ENCODE peak calls at places on chromosomes 7 and 10, in eight cellular contexts. One of them, this sample, is unnamed.

GRCh38 chr10:35487336-35488034 is 117.7 kb upstream of the GJD4 start:
- DNase-seq in CD8-positive, alpha-beta T cell: no peak
- DNase-seq in left ventricle myocardium inferior: no peak
- DNase-seq in hepatocyte: no peak
- DNase-seq in spleen: no peak
- DNase-seq in tibial artery: no peak
- DNase-seq in iPS DF 6.9: no peak
- DNase-seq in colonic mucosa: no peak
- DNase-seq in this sample: no peak

GRCh38 chr7:117017017-117017451 is 63.7 kb downstream of the ST7 start:
- DNase-seq in CD8-positive, alpha-beta T cell: no peak
- DNase-seq in left ventricle myocardium inferior: no peak
- DNase-seq in hepatocyte: no peak
- DNase-seq in spleen: no peak
- DNase-seq in tibial artery: no peak
- DNase-seq in iPS DF 6.9: no peak
- DNase-seq in colonic mucosa: no peak
- DNase-seq in this sample: no peak

GRCh38 chr10:132941640-132942051 is 724 bp downstream of the CFAP46 start:
- DNase-seq in CD8-positive, alpha-beta T cell: no peak
- DNase-seq in left ventricle myocardium inferior: no peak
- DNase-seq in hepatocyte: peak; percentile 30
- DNase-seq in spleen: peak; percentile 74
- DNase-seq in tibial artery: no peak
- DNase-seq in iPS DF 6.9: no peak
- DNase-seq in colonic mucosa: no peak
- DNase-seq in this sample: no peak

GRCh38 chr10:104299031-104299904 is 30.3 kb downstream of the GSTO2 start:
- DNase-seq in CD8-positive, alpha-beta T cell: no peak
- DNase-seq in left ventricle myocardium inferior: no peak
- DNase-seq in hepatocyte: no peak
- DNase-seq in spleen: no peak
- DNase-seq in tibial artery: no peak
- DNase-seq in iPS DF 6.9: no peak
- DNase-seq in colonic mucosa: no peak
- DNase-seq in this sample: peak; percentile 67

GRCh38 chr7:33667261-33667660 is 238.1 kb upstream of the BMPER start:
- DNase-seq in CD8-positive, alpha-beta T cell: no peak
- DNase-seq in left ventricle myocardium inferior: no peak
- DNase-seq in hepatocyte: no peak
- DNase-seq in spleen: no peak
- DNase-seq in tibial artery: no peak
- DNase-seq in iPS DF 6.9: no peak
- DNase-seq in colonic mucosa: no peak
- DNase-seq in this sample: no peak

GRCh38 chr7:40890088-40890692 is 755.4 kb downstream of the SUGCT start:
- DNase-seq in CD8-positive, alpha-beta T cell: no peak
- DNase-seq in left ventricle myocardium inferior: no peak
- DNase-seq in hepatocyte: no peak
- DNase-seq in spleen: no peak
- DNase-seq in tibial artery: no peak
- DNase-seq in iPS DF 6.9: no peak
- DNase-seq in colonic mucosa: no peak
- DNase-seq in this sample: no peak

GRCh38 chr7:11620822-11621395 is 211.1 kb downstream of the THSD7A start:
- DNase-seq in CD8-positive, alpha-beta T cell: no peak
- DNase-seq in left ventricle myocardium inferior: no peak
- DNase-seq in hepatocyte: no peak
- DNase-seq in spleen: no peak
- DNase-seq in tibial artery: no peak
- DNase-seq in iPS DF 6.9: no peak
- DNase-seq in colonic mucosa: no peak
- DNase-seq in this sample: no peak

GRCh38 chr10:18542832-18543231 is 108.6 kb downstream of the NSUN6 start:
- DNase-seq in CD8-positive, alpha-beta T cell: no peak
- DNase-seq in left ventricle myocardium inferior: no peak
- DNase-seq in hepatocyte: no peak
- DNase-seq in spleen: no peak
- DNase-seq in tibial artery: no peak
- DNase-seq in iPS DF 6.9: no peak
- DNase-seq in colonic mucosa: no peak
- DNase-seq in this sample: no peak

GRCh38 chr7:2086229-2086628 is 146.5 kb downstream of the MAD1L1 start:
- DNase-seq in CD8-positive, alpha-beta T cell: no peak
- DNase-seq in left ventricle myocardium inferior: peak; percentile 53
- DNase-seq in hepatocyte: no peak
- DNase-seq in spleen: no peak
- DNase-seq in tibial artery: no peak
- DNase-seq in iPS DF 6.9: no peak
- DNase-seq in colonic mucosa: no peak
- DNase-seq in this sample: no peak

GRCh38 chr7:4188646-4189045 is 493.4 kb upstream of the FOXK1 start:
- DNase-seq in CD8-positive, alpha-beta T cell: no peak
- DNase-seq in left ventricle myocardium inferior: no peak
- DNase-seq in hepatocyte: no peak
- DNase-seq in spleen: no peak
- DNase-seq in tibial artery: no peak
- DNase-seq in iPS DF 6.9: no peak
- DNase-seq in colonic mucosa: no peak
- DNase-seq in this sample: no peak

GRCh38 chr10:61029411-61029810 is 85.4 kb upstream of the RHOBTB1 start:
- DNase-seq in CD8-positive, alpha-beta T cell: no peak
- DNase-seq in left ventricle myocardium inferior: no peak
- DNase-seq in hepatocyte: no peak
- DNase-seq in spleen: no peak
- DNase-seq in tibial artery: no peak
- DNase-seq in iPS DF 6.9: no peak
- DNase-seq in colonic mucosa: no peak
- DNase-seq in this sample: no peak

GRCh38 chr10:3652886-3653285 is 132.1 kb downstream of the KLF6 start:
- DNase-seq in CD8-positive, alpha-beta T cell: no peak
- DNase-seq in left ventricle myocardium inferior: no peak
- DNase-seq in hepatocyte: no peak
- DNase-seq in spleen: no peak
- DNase-seq in tibial artery: no peak
- DNase-seq in iPS DF 6.9: no peak
- DNase-seq in colonic mucosa: no peak
- DNase-seq in this sample: no peak

GRCh38 chr10:128540806-128541739 is 414.9 kb upstream of the MKI67 start:
- DNase-seq in CD8-positive, alpha-beta T cell: no peak
- DNase-seq in left ventricle myocardium inferior: peak; percentile 23
- DNase-seq in hepatocyte: peak; percentile 61
- DNase-seq in spleen: no peak
- DNase-seq in tibial artery: no peak
- DNase-seq in iPS DF 6.9: peak; percentile 66
- DNase-seq in colonic mucosa: peak; percentile 65
- DNase-seq in this sample: no peak

GRCh38 chr7:111126987-111127386 is 36.1 kb downstream of the LRRN3 start:
- DNase-seq in CD8-positive, alpha-beta T cell: no peak
- DNase-seq in left ventricle myocardium inferior: no peak
- DNase-seq in hepatocyte: peak; percentile 24
- DNase-seq in spleen: no peak
- DNase-seq in tibial artery: no peak
- DNase-seq in iPS DF 6.9: no peak
- DNase-seq in colonic mucosa: no peak
- DNase-seq in this sample: peak; percentile 13

GRCh38 chr7:157515342-157516041 is 178.7 kb downstream of the DNAJB6 start:
- DNase-seq in CD8-positive, alpha-beta T cell: peak; percentile 3
- DNase-seq in left ventricle myocardium inferior: no peak
- DNase-seq in hepatocyte: no peak
- DNase-seq in spleen: peak; percentile 68
- DNase-seq in tibial artery: no peak
- DNase-seq in iPS DF 6.9: no peak
- DNase-seq in colonic mucosa: no peak
- DNase-seq in this sample: no peak

GRCh38 chr10:71975087-71975890 is 11.1 kb downstream of the CHST3 start:
- DNase-seq in CD8-positive, alpha-beta T cell: no peak
- DNase-seq in left ventricle myocardium inferior: peak; percentile 69
- DNase-seq in hepatocyte: no peak
- DNase-seq in spleen: peak; percentile 83
- DNase-seq in tibial artery: peak; percentile 62
- DNase-seq in iPS DF 6.9: no peak
- DNase-seq in colonic mucosa: peak; percentile 66
- DNase-seq in this sample: peak; percentile 90

GRCh38 chr10:68043030-68043429 is 32.1 kb downstream of the HERC4 start:
- DNase-seq in CD8-positive, alpha-beta T cell: no peak
- DNase-seq in left ventricle myocardium inferior: no peak
- DNase-seq in hepatocyte: no peak
- DNase-seq in spleen: no peak
- DNase-seq in tibial artery: no peak
- DNase-seq in iPS DF 6.9: no peak
- DNase-seq in colonic mucosa: no peak
- DNase-seq in this sample: no peak

GRCh38 chr10:124180947-124181549 is 87.7 kb upstream of the CHST15 start:
- DNase-seq in CD8-positive, alpha-beta T cell: no peak
- DNase-seq in left ventricle myocardium inferior: no peak
- DNase-seq in hepatocyte: no peak
- DNase-seq in spleen: no peak
- DNase-seq in tibial artery: no peak
- DNase-seq in iPS DF 6.9: no peak
- DNase-seq in colonic mucosa: no peak
- DNase-seq in this sample: no peak

GRCh38 chr10:46296629-46297275 is 10.0 kb downstream of the ANTXRL start:
- DNase-seq in CD8-positive, alpha-beta T cell: no peak
- DNase-seq in left ventricle myocardium inferior: no peak
- DNase-seq in hepatocyte: no peak
- DNase-seq in spleen: peak; percentile 78
- DNase-seq in tibial artery: no peak
- DNase-seq in iPS DF 6.9: no peak
- DNase-seq in colonic mucosa: no peak
- DNase-seq in this sample: no peak

GRCh38 chr10:29559996-29560395 is 74.8 kb downstream of the SVIL start:
- DNase-seq in CD8-positive, alpha-beta T cell: no peak
- DNase-seq in left ventricle myocardium inferior: no peak
- DNase-seq in hepatocyte: no peak
- DNase-seq in spleen: no peak
- DNase-seq in tibial artery: no peak
- DNase-seq in iPS DF 6.9: no peak
- DNase-seq in colonic mucosa: no peak
- DNase-seq in this sample: no peak

GRCh38 chr10:44238212-44238611 is 146.7 kb downstream of the CXCL12 start:
- DNase-seq in CD8-positive, alpha-beta T cell: no peak
- DNase-seq in left ventricle myocardium inferior: no peak
- DNase-seq in hepatocyte: no peak
- DNase-seq in spleen: no peak
- DNase-seq in tibial artery: no peak
- DNase-seq in iPS DF 6.9: no peak
- DNase-seq in colonic mucosa: no peak
- DNase-seq in this sample: no peak

GRCh38 chr7:137987011-137987334 is 14.9 kb downstream of the CREB3L2 start:
- DNase-seq in CD8-positive, alpha-beta T cell: no peak
- DNase-seq in left ventricle myocardium inferior: no peak
- DNase-seq in hepatocyte: no peak
- DNase-seq in spleen: no peak
- DNase-seq in tibial artery: no peak
- DNase-seq in iPS DF 6.9: no peak
- DNase-seq in colonic mucosa: no peak
- DNase-seq in this sample: no peak
- H3K4me3 ChIP-seq in CD8-positive, alpha-beta T cell: no peak overlapping the region
- H3K4me3 ChIP-seq in left ventricle myocardium inferior: no peak overlapping the region
- H3K4me3 ChIP-seq in hepatocyte: no peak overlapping the region
- H3K4me3 ChIP-seq in spleen: no peak overlapping the region
- H3K4me3 ChIP-seq in tibial artery: peak overlapping the region; percentile 10
- H3K4me3 ChIP-seq in iPS DF 6.9: no peak overlapping the region
- H3K4me3 ChIP-seq in colonic mucosa: no peak overlapping the region
- H3K4me3 ChIP-seq in this sample: no peak overlapping the region

GRCh38 chr10:31366703-31367102 is 47.7 kb downstream of the ZEB1 start:
- DNase-seq in CD8-positive, alpha-beta T cell: no peak
- DNase-seq in left ventricle myocardium inferior: no peak
- DNase-seq in hepatocyte: no peak
- DNase-seq in spleen: no peak
- DNase-seq in tibial artery: no peak
- DNase-seq in iPS DF 6.9: no peak
- DNase-seq in colonic mucosa: no peak
- DNase-seq in this sample: no peak
- H3K27ac ChIP-seq in CD8-positive, alpha-beta T cell: no peak overlapping the region
- H3K27ac ChIP-seq in left ventricle myocardium inferior: no peak overlapping the region
- H3K27ac ChIP-seq in hepatocyte: no peak overlapping the region
- H3K27ac ChIP-seq in spleen: no peak overlapping the region
- H3K27ac ChIP-seq in tibial artery: no peak overlapping the region
- H3K27ac ChIP-seq in iPS DF 6.9: no peak overlapping the region
- H3K27ac ChIP-seq in colonic mucosa: no peak overlapping the region
- H3K27ac ChIP-seq in this sample: no peak overlapping the region

DNA sequence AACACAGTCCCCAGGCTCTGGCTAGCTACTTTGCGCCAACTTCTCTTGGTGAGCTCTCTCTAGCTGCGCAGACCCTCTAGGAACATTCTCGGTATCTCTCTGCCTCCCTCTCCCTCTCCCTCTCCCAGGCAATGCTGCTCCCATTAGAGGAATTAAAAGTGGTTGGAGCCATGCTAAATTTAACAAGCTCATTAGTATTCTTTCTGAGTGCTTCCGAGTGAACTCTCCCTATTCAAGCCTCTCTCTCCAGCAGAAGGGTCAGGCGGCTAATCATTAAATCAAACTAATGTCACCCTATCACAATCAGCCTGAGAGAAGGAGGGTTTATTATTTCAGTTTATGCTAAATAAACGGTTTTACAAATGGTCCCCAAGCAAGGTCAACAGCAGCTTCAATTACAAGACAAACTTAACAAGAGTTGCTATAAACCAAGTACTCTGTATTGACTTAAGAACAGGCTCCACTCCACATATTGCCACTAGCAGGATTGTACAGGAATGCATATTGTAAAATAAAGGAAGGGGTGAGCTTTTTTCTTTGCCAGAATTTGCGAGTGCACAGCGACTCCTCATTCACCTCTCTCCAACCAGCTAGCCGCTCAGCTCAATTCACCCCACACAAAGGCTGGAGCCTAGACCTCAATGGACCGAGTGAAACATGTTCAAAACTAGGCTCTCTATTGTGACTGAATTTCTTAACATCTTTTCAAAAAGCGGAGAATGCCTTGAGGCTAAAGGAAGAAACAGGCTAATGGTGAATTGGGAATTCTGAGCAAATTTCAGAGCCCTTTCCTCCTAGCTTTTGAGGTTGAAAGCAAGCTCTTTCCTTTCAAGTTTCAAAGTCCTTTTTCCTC is 84.4 kb downstream of the GLI3 start:
- DNase-seq in CD8-positive, alpha-beta T cell: no peak
- DNase-seq in left ventricle myocardium inferior: no peak
- DNase-seq in hepatocyte: no peak
- DNase-seq in spleen: no peak
- DNase-seq in tibial artery: no peak
- DNase-seq in iPS DF 6.9: no peak
- DNase-seq in colonic mucosa: no peak
- DNase-seq in this sample: no peak
- H3K4me1 ChIP-seq in CD8-positive, alpha-beta T cell: no peaks in the 10 kb centered on the region
- H3K4me1 ChIP-seq in left ventricle myocardium inferior: peaks cover 21% of the 10 kb centered on the region
- H3K4me1 ChIP-seq in hepatocyte: peaks cover 47% of the 10 kb centered on the region
- H3K4me1 ChIP-seq in spleen: no peaks in the 10 kb centered on the region
- H3K4me1 ChIP-seq in tibial artery: peaks cover 4% of the 10 kb centered on the region
- H3K4me1 ChIP-seq in iPS DF 6.9: peaks cover 2% of the 10 kb centered on the region
- H3K4me1 ChIP-seq in colonic mucosa: no peaks in the 10 kb centered on the region
- H3K4me1 ChIP-seq in this sample: no peaks in the 10 kb centered on the region

DNA sequence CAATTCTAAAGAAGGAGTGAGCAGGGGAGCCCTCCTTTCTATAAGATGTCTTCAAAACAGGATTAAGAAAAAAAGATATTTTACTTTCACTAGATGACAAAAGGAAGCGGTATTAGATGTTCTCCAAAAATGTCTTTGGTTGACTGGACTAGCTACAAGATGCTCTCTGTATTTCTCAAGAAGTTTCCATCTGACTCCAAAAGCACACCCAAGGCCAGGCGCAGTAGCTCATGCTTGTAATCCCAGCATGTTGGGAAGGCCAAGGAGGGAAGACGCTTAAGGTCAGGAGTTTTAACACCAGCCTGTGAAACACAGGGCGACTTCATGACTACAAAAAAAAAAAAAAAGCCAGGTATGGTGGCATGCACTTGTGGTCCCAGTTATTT is 84.5 kb downstream of the PIP4K2A start:
- DNase-seq in CD8-positive, alpha-beta T cell: no peak
- DNase-seq in left ventricle myocardium inferior: no peak
- DNase-seq in hepatocyte: no peak
- DNase-seq in spleen: no peak
- DNase-seq in tibial artery: no peak
- DNase-seq in iPS DF 6.9: no peak
- DNase-seq in colonic mucosa: no peak
- DNase-seq in this sample: no peak
- H3K4me3 ChIP-seq in CD8-positive, alpha-beta T cell: peak overlapping the region; percentile 21
- H3K4me3 ChIP-seq in left ventricle myocardium inferior: no peak overlapping the region
- H3K4me3 ChIP-seq in hepatocyte: no peak overlapping the region
- H3K4me3 ChIP-seq in spleen: no peak overlapping the region
- H3K4me3 ChIP-seq in tibial artery: no peak overlapping the region
- H3K4me3 ChIP-seq in iPS DF 6.9: no peak overlapping the region
- H3K4me3 ChIP-seq in colonic mucosa: no peak overlapping the region
- H3K4me3 ChIP-seq in this sample: no peak overlapping the region

This sample was measured in adrenal gland.